ENCODE peak calls at places on chromosomes 6 and 20, in five cellular contexts. N is K562, Z is GM12878, D is HepG2, H is SK-N-SH. B is an unnamed sample.

GRCh38 chr6:27422651-27423332 is 34.2 kb downstream of the ZNF391 start:
- DNase-seq in N (no peak), Z (no peak), D (no peak), H (no peak), B (no peak)

GRCh38 chr6:73209117-73209516 is 16.2 kb downstream of the KHDC1L start:
- DNase-seq in N (no peak), Z (no peak), D (no peak), H (no peak), B (no peak)

GRCh38 chr6:50994026-50994720 is 175.5 kb downstream of the TFAP2B start:
- DNase-seq in N (no peak), Z (no peak), D (no peak), H (no peak), B (no peak)

GRCh38 chr6:125584468-125584939 is 164.9 kb upstream of the HEY2 start:
- DNase-seq in N (no peak), Z (no peak), D (no peak), H (no peak), B (peak)

GRCh38 chr6:36320475-36320874 is 16.2 kb downstream of the BNIP5 start:
- DNase-seq in N (no peak), Z (no peak), D (peak), H (no peak), B (no peak)

GRCh38 chr6:109082178-109082577 is 12.5 kb downstream of the SESN1 start:
- DNase-seq in N (no peak), Z (no peak), D (no peak), H (no peak), B (peak)

GRCh38 chr6:55670850-55671413 is 91.9 kb upstream of the HMGCLL1 start:
- DNase-seq in N (no peak), Z (no peak), D (no peak), H (no peak), B (no peak)

GRCh38 chr20:7691647-7692046 is 248.6 kb downstream of the HAO1 start:
- DNase-seq in N (no peak), Z (no peak), D (no peak), H (no peak), B (no peak)

GRCh38 chr6:56345539-56346090 is 98.2 kb upstream of the COL21A1 start:
- DNase-seq in N (no peak), Z (no peak), D (no peak), H (no peak), B (no peak)

GRCh38 chr6:161242779-161243693 is 30.8 kb downstream of the AGPAT4 start:
- DNase-seq in N (no peak), Z (no peak), D (no peak), H (no peak), B (no peak)

GRCh38 chr6:11245406-11245990 is 13.0 kb upstream of the NEDD9 start:
- DNase-seq in N (no peak), Z (no peak), D (no peak), H (no peak), B (no peak)

GRCh38 chr6:142694054-142694453 is 250.9 kb downstream of the HIVEP2 start:
- DNase-seq in N (no peak), Z (no peak), D (no peak), H (no peak), B (no peak)

GRCh38 chr6:3214898-3215297 is 12.6 kb downstream of the TUBB2B start:
- DNase-seq in N (no peak), Z (no peak), D (no peak), H (no peak), B (no peak)

GRCh38 chr20:407097-407952 is 774 bp upstream of the RBCK1 start:
- DNase-seq in N (peak), Z (no peak), D (peak), H (peak), B (peak)

GRCh38 chr20:46520976-46521579 is 7.7 kb upstream of the ZNF334 start:
- DNase-seq in N (peak), Z (peak), D (peak), H (peak), B (peak)

GRCh38 chr6:13365320-13365719 is 37.0 kb upstream of the TBC1D7 start:
- DNase-seq in N (no peak), Z (no peak), D (no peak), H (no peak), B (no peak)

GRCh38 chr20:46951840-46952497 is 57.3 kb downstream of the EYA2 start:
- DNase-seq in N (no peak), Z (no peak), D (no peak), H (no peak), B (no peak)

GRCh38 chr6:110103260-110103659 is 76.2 kb downstream of the WASF1 start:
- DNase-seq in N (no peak), Z (no peak), D (no peak), H (no peak), B (no peak)

GRCh38 chr6:3788408-3789017 is 37.0 kb upstream of the PXDC1 start:
- DNase-seq in N (no peak), Z (no peak), D (peak), H (no peak), B (no peak)

GRCh38 chr6:18302561-18303439 is 38.5 kb upstream of the DEK start:
- DNase-seq in N (no peak), Z (no peak), D (peak), H (no peak), B (no peak)

GRCh38 chr20:1327241-1327653 is 1.7 kb downstream of the SDCBP2 start:
- DNase-seq in N (no peak), Z (no peak), D (no peak), H (no peak), B (no peak)

GRCh38 chr6:163897030-163897429 is 482.5 kb downstream of the QKI start:
- DNase-seq in N (no peak), Z (no peak), D (no peak), H (no peak), B (no peak)

GRCh38 chr6:40439401-40439800 is 147.8 kb downstream of the LRFN2 start:
- DNase-seq in N (no peak), Z (no peak), D (no peak), H (no peak), B (no peak)

GRCh38 chr6:139820191-139820590 is 445.7 kb upstream of the CITED2 start:
- DNase-seq in N (no peak), Z (no peak), D (no peak), H (no peak), B (no peak)

GRCh38 chr6:23446394-23447001 is 679.5 kb upstream of the NRSN1 start:
- DNase-seq in N (no peak), Z (no peak), D (no peak), H (peak), B (peak)

GRCh38 chr6:34512738-34513115 is 43.4 kb downstream of the SPDEF start:
- DNase-seq in N (no peak), Z (no peak), D (no peak), H (no peak), B (no peak)

GRCh38 chr20:10576411-10576810 is 97.4 kb downstream of the JAG1 start:
- DNase-seq in N (no peak), Z (no peak), D (no peak), H (no peak), B (no peak)

GRCh38 chr20:10573951-10574339 is 99.9 kb downstream of the JAG1 start:
- DNase-seq in N (no peak), Z (no peak), D (no peak), H (no peak), B (no peak)

GRCh38 chr20:10572853-10573252 is 100.9 kb downstream of the JAG1 start:
- DNase-seq in N (no peak), Z (no peak), D (no peak), H (no peak), B (no peak)

GRCh38 chr20:10571313-10571815 is 102.4 kb downstream of the JAG1 start:
- DNase-seq in N (no peak), Z (no peak), D (no peak), H (no peak), B (no peak)

DNA sequence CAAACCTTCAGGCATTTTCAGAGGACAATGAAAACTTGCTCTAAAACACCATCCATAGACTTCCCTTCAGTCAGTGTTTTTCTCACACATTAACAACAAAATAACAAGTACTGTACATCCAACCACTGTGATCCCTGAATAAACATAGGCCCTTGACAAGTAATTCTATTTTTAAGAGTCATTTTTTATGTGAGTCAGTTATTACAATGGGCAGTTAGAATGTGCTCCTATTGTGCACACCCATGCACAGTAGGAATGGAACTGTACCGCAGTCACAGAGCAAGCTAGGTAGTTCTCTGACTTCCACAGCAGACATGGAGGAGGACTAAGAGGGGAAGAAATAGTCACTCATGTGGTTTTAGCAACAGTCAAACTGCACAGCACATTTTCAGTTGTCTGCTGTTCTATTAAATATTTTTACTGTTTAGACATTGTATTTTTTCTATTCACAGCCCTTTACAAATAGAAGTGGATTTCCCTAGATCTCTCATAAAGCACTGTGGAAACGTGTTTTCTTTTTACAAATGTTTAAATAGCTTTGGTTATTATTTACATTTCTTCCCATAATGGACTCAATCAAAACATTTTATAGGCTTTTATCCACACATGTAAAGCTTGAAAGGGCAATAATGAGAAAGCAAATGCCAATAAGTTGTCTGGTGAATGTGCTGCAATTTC is 100.4 kb downstream of the JAG1 start:
- DNase-seq in N (no peak), Z (no peak), D (no peak), H (no peak), B (no peak)
- TF ChIP-seq FOXM1 in N (no peak), Z (no peak), D (no peak), H (no peak), B (no peak)

DNA sequence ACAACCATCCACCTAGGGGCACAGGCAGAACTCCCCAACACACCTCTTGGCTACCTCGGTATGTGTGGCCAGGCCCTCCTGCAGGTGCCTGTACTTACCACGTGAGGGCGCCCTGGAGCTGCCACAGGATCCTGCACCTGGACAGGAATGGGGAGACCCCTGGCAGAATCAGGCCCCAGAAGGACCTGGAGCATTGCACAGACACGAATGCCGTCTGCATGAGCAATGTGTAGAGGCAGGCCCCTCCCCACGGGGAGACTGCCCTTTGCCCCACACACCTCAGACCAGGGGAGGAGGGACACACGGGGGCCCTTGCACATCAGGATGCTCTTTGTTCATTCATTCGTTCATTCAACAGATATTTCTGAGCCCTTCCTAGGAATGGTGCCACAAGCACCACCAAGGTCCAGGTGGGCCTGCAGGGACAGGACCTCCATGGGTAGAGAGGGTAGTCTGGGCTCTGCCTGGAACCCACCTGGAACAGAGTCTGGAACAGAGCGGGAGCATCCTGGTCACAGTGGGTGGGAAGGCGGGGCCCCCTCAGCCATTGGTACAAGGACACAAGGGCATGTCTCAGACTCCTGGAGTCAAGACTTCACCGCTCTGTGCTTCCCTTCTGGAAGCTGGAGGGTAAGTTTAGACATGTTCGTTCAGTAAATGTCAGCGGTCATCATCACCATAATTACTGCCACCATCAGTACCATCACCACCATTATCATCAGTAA is 32.3 kb downstream of the YTHDF1 start:
- DNase-seq in N (peak), Z (no peak), D (peak), H (peak), B (peak)
- TF ChIP-seq FOXM1 in N (no peak), Z (no peak), D (no peak), H (no peak), B (no peak)

GRCh38 chr6:133955582-133956412 is 2.8 kb downstream of the TBPL1 start:
- DNase-seq in N (no peak), Z (no peak), D (no peak), H (no peak), B (no peak)
- TF ChIP-seq FOXM1 in N (no peak), Z (no peak), D (no peak), H (no peak), B (no peak)

GRCh38 chr20:23666698-23667097 is 22.1 kb downstream of the CST4 start:
- DNase-seq in N (no peak), Z (no peak), D (no peak), H (no peak), B (no peak)
- TF ChIP-seq FOXM1 in N (no peak), Z (no peak), D (no peak), H (no peak), B (no peak)

GRCh38 chr6:116087437-116088027 is 13.1 kb upstream of the NT5DC1 start:
- DNase-seq in N (no peak), Z (peak), D (no peak), H (no peak), B (no peak)
- TF ChIP-seq FOXM1 in N (no peak), Z (peak), D (no peak), H (no peak), B (no peak)

DNA sequence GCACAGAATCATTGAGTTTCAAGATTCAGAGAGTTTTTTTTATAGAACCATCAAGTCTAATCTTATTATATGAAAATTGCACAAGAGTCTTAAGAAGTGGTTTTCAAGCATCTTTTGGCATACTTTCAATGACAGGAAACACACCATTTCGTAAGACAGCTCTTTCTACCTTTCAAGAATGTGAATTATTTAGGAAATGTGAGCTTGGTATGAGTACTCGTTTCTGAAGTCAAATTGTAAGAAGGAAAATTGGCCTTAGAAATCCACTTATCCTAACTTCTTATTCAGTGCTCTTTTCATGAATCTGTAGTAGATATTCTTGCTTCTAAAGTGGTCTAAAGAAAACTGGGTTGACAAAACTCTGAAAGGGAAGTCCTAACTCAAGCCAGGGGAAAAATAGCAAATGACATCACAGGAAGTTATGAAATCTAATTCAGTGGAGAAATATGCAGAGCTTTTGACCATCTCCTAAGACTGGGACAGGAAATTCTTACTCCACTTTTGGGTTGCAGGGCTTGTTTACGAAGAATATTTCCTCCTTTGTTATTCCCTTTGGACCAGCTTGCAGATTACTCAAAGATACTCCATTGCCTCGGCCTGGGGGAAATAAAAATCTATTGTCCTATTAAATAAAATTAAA is 38.4 kb upstream of the OGFRL1 start:
- DNase-seq in N (no peak), Z (no peak), D (no peak), H (no peak), B (no peak)
- TF ChIP-seq FOXM1 in N (no peak), Z (no peak), D (no peak), H (no peak), B (no peak)

GRCh38 chr6:169227116-169227515 is 26.5 kb downstream of the THBS2 start:
- DNase-seq in N (no peak), Z (no peak), D (no peak), H (no peak), B (no peak)
- TF ChIP-seq FOXM1 in N (no peak), Z (no peak), D (no peak), H (no peak), B (no peak)

GRCh38 chr20:3808141-3808479 is 12.0 kb downstream of the CDC25B start:
- DNase-seq in N (no peak), Z (no peak), D (peak), H (no peak), B (no peak)
- TF ChIP-seq FOXM1 in N (no peak), Z (no peak), D (no peak), H (peak), B (no peak)

GRCh38 chr6:21935561-21936028 is 342.0 kb downstream of the SOX4 start:
- DNase-seq in N (peak), Z (no peak), D (peak), H (no peak), B (peak)

GRCh38 chr6:21941926-21942325 is 348.4 kb downstream of the SOX4 start:
- DNase-seq in N (no peak), Z (no peak), D (no peak), H (no peak), B (no peak)

GRCh38 chr6:21933351-21933750 is 339.8 kb downstream of the SOX4 start:
- DNase-seq in N (no peak), Z (no peak), D (no peak), H (no peak), B (no peak)

GRCh38 chr6:21935142-21935541 is 341.6 kb downstream of the SOX4 start:
- DNase-seq in N (no peak), Z (no peak), D (no peak), H (no peak), B (no peak)

DNA sequence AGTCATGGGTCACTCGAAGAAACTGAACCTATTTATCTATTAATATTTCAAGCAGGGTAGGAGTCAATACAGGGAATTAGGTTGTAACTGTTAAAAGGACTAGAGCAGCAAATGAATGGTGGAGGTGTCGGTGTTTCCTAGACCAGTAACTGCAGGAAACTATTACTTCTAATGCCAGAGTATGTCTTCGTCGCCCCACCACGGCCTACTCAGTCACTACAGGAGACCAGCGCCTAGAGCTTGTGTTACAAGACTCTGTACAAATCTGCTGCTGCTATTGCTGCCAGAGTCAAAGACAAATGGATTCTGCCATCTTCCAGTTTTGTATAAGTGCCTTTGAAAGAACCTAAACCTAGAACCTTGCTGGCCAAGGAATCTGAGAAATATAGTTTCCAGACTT is 343.9 kb downstream of the SOX4 start:
- DNase-seq in N (no peak), Z (no peak), D (no peak), H (no peak), B (no peak)
- TF ChIP-seq FOXM1 in N (no peak), Z (no peak), D (no peak), H (no peak), B (no peak)